ENCODE peak calls at places on chromosomes 3 and 15, in ten cellular contexts. M, L, Y, R, D, O, N, V, P and A are unnamed samples.

GRCh38 chr15:59797756-59798604 is 108.9 kb upstream of the BNIP2 start:
- DNase-seq in M (no peak), L (no peak), Y (no peak), R (no peak), D (no peak), O (no peak), N (no peak), V (no peak), P (no peak), A (no peak)

GRCh38 chr3:44198265-44198956 is 43.3 kb upstream of the TOPAZ1 start:
- DNase-seq in M (peak), L (peak), Y (peak), R (peak), D (peak), O (peak), N (peak), V (peak), P (peak), A (peak)

GRCh38 chr3:170228093-170228766 is 6.0 kb downstream of the PRKCI start:
- DNase-seq in M (no peak), L (no peak), Y (no peak), R (no peak), D (peak), O (no peak), N (peak), V (no peak), P (no peak), A (no peak)

GRCh38 chr3:165233521-165234195 is 37.5 kb upstream of the SLITRK3 start:
- DNase-seq in M (no peak), L (no peak), Y (no peak), R (no peak), D (no peak), O (no peak), N (peak), V (no peak), P (no peak), A (no peak)

GRCh38 chr3:56985460-56986327 is 74.8 kb upstream of the SPATA12 start:
- DNase-seq in M (peak), L (no peak), Y (peak), R (no peak), D (peak), O (no peak), N (no peak), V (no peak), P (no peak), A (no peak)

GRCh38 chr3:10957976-10958749 is 34.4 kb upstream of the SLC6A1 start:
- DNase-seq in M (no peak), L (no peak), Y (no peak), R (no peak), D (peak), O (no peak), N (no peak), V (no peak), P (no peak), A (no peak)

GRCh38 chr3:40979962-40980361 is 219.3 kb upstream of the CTNNB1 start:
- DNase-seq in M (no peak), L (no peak), Y (no peak), R (no peak), D (no peak), O (no peak), N (no peak), V (no peak), P (no peak), A (no peak)

GRCh38 chr3:66442254-66443249 is 58.3 kb downstream of the LRIG1 start:
- DNase-seq in M (no peak), L (peak), Y (no peak), R (no peak), D (peak), O (peak), N (peak), V (no peak), P (no peak), A (no peak)

GRCh38 chr3:55720614-55721013 is 233.5 kb upstream of the WNT5A start:
- DNase-seq in M (no peak), L (no peak), Y (peak), R (no peak), D (peak), O (no peak), N (peak), V (no peak), P (no peak), A (no peak)

GRCh38 chr3:51943451-51944391 is 1.6 kb downstream of the PARP3 start:
- DNase-seq in M (no peak), L (no peak), Y (no peak), R (no peak), D (no peak), O (no peak), N (no peak), V (no peak), P (no peak), A (no peak)

GRCh38 chr3:48619541-48620524 is 1.7 kb downstream of the TMEM89 start:
- DNase-seq in M (no peak), L (no peak), Y (no peak), R (no peak), D (no peak), O (no peak), N (no peak), V (no peak), P (no peak), A (no peak)

GRCh38 chr3:31247850-31248618 is 284.7 kb upstream of the STT3B start:
- DNase-seq in M (no peak), L (no peak), Y (no peak), R (peak), D (peak), O (no peak), N (no peak), V (no peak), P (no peak), A (no peak)

GRCh38 chr3:173586176-173586575 is 188.6 kb downstream of the NLGN1 start:
- DNase-seq in M (no peak), L (no peak), Y (no peak), R (no peak), D (peak), O (no peak), N (peak), V (no peak), P (no peak), A (no peak)

GRCh38 chr3:175526609-175527280 is 667.6 kb downstream of the NAALADL2 start:
- DNase-seq in M (no peak), L (no peak), Y (peak), R (no peak), D (no peak), O (peak), N (no peak), V (no peak), P (no peak), A (no peak)

GRCh38 chr15:40340740-40341400 is at the start of gene CCDC9B:
- DNase-seq in M (no peak), L (no peak), Y (no peak), R (peak), D (peak), O (no peak), N (peak), V (no peak), P (no peak), A (peak)

GRCh38 chr3:141368062-141368924 is at the start of gene ZBTB38:
- DNase-seq in M (no peak), L (peak), Y (no peak), R (no peak), D (peak), O (peak), N (peak), V (no peak), P (peak), A (peak)

GRCh38 chr3:14545251-14545635 is 5.1 kb upstream of the GRIP2 start:
- DNase-seq in M (no peak), L (no peak), Y (no peak), R (no peak), D (no peak), O (no peak), N (no peak), V (no peak), P (no peak), A (no peak)

GRCh38 chr15:75024102-75024636 is 779 bp downstream of the PPCDC start:
- DNase-seq in M (no peak), L (no peak), Y (no peak), R (peak), D (peak), O (no peak), N (no peak), V (no peak), P (no peak), A (no peak)

GRCh38 chr3:15331606-15332404 is 581 bp downstream of the SH3BP5 start:
- DNase-seq in M (peak), L (no peak), Y (peak), R (no peak), D (peak), O (no peak), N (no peak), V (peak), P (no peak), A (no peak)

GRCh38 chr3:129026728-129027543 is 25.8 kb downstream of the EFCC1 start:
- DNase-seq in M (peak), L (no peak), Y (peak), R (peak), D (peak), O (peak), N (peak), V (peak), P (peak), A (peak)

GRCh38 chr3:113532698-113533533 is 561 bp downstream of the SIDT1 start:
- DNase-seq in M (peak), L (no peak), Y (peak), R (no peak), D (peak), O (no peak), N (no peak), V (no peak), P (no peak), A (peak)

GRCh38 chr15:89494941-89495637 is 1.3 kb downstream of the RHCG start:
- DNase-seq in M (no peak), L (no peak), Y (peak), R (no peak), D (peak), O (no peak), N (no peak), V (no peak), P (no peak), A (no peak)

GRCh38 chr3:60743631-60744164 is 507.6 kb downstream of the FHIT start:
- DNase-seq in M (no peak), L (no peak), Y (peak), R (peak), D (no peak), O (peak), N (no peak), V (no peak), P (no peak), A (peak)